ENCODE peak calls at places on chromosomes 3 and 15, in ten cellular contexts. One of them, this sample, is unnamed.

GRCh38 chr3:57755368-57756021 is 614 bp upstream of the SLMAP start:
- DNase-seq in psoas muscle: no peak
- DNase-seq in DMS153: peak
- DNase-seq in effector memory CD8-positive, alpha-beta T cell: no peak
- DNase-seq in mesothelial cell of epicardium: no peak
- DNase-seq in NCI-H1417: no peak
- DNase-seq in AG08395: peak
- DNase-seq in uterus: peak
- DNase-seq in amygdala: peak
- DNase-seq in kidney tubule cell: peak
- DNase-seq in this sample: no peak

GRCh38 chr15:71572452-71573053 is 237.8 kb upstream of the NR2E3 start:
- DNase-seq in psoas muscle: no peak
- DNase-seq in DMS153: no peak
- DNase-seq in effector memory CD8-positive, alpha-beta T cell: no peak
- DNase-seq in mesothelial cell of epicardium: no peak
- DNase-seq in NCI-H1417: no peak
- DNase-seq in AG08395: no peak
- DNase-seq in uterus: peak
- DNase-seq in amygdala: no peak
- DNase-seq in kidney tubule cell: peak
- DNase-seq in this sample: no peak

GRCh38 chr15:56744701-56745683 is 11.7 kb upstream of the ZNF280D start:
- DNase-seq in psoas muscle: no peak
- DNase-seq in DMS153: no peak
- DNase-seq in effector memory CD8-positive, alpha-beta T cell: no peak
- DNase-seq in mesothelial cell of epicardium: no peak
- DNase-seq in NCI-H1417: no peak
- DNase-seq in AG08395: no peak
- DNase-seq in uterus: no peak
- DNase-seq in amygdala: no peak
- DNase-seq in kidney tubule cell: no peak
- DNase-seq in this sample: no peak

GRCh38 chr3:171827836-171828458 is 15.2 kb upstream of the TMEM212 start:
- DNase-seq in psoas muscle: no peak
- DNase-seq in DMS153: no peak
- DNase-seq in effector memory CD8-positive, alpha-beta T cell: no peak
- DNase-seq in mesothelial cell of epicardium: no peak
- DNase-seq in NCI-H1417: no peak
- DNase-seq in AG08395: no peak
- DNase-seq in uterus: no peak
- DNase-seq in amygdala: no peak
- DNase-seq in kidney tubule cell: no peak
- DNase-seq in this sample: no peak

GRCh38 chr3:14319654-14320182 is 82.7 kb upstream of the SLC6A6 start:
- DNase-seq in psoas muscle: no peak
- DNase-seq in DMS153: peak
- DNase-seq in effector memory CD8-positive, alpha-beta T cell: no peak
- DNase-seq in mesothelial cell of epicardium: no peak
- DNase-seq in NCI-H1417: no peak
- DNase-seq in AG08395: peak
- DNase-seq in uterus: no peak
- DNase-seq in amygdala: no peak
- DNase-seq in kidney tubule cell: peak
- DNase-seq in this sample: no peak

GRCh38 chr15:52112203-52112750 is 298 bp downstream of the BCL2L10 start:
- DNase-seq in psoas muscle: no peak
- DNase-seq in DMS153: no peak
- DNase-seq in effector memory CD8-positive, alpha-beta T cell: peak
- DNase-seq in mesothelial cell of epicardium: no peak
- DNase-seq in NCI-H1417: no peak
- DNase-seq in AG08395: no peak
- DNase-seq in uterus: no peak
- DNase-seq in amygdala: no peak
- DNase-seq in kidney tubule cell: peak
- DNase-seq in this sample: no peak

GRCh38 chr3:107524214-107525100 is 1.7 kb downstream of the BBX start:
- DNase-seq in psoas muscle: peak
- DNase-seq in DMS153: no peak
- DNase-seq in effector memory CD8-positive, alpha-beta T cell: peak
- DNase-seq in mesothelial cell of epicardium: no peak
- DNase-seq in NCI-H1417: peak
- DNase-seq in AG08395: peak
- DNase-seq in uterus: peak
- DNase-seq in amygdala: peak
- DNase-seq in kidney tubule cell: peak
- DNase-seq in this sample: peak

GRCh38 chr3:42071720-42072582 is 19.2 kb upstream of the TRAK1 start:
- DNase-seq in psoas muscle: peak
- DNase-seq in DMS153: peak
- DNase-seq in effector memory CD8-positive, alpha-beta T cell: no peak
- DNase-seq in mesothelial cell of epicardium: no peak
- DNase-seq in NCI-H1417: peak
- DNase-seq in AG08395: peak
- DNase-seq in uterus: peak
- DNase-seq in amygdala: peak
- DNase-seq in kidney tubule cell: peak
- DNase-seq in this sample: peak

GRCh38 chr3:85476891-85477495 is 518.2 kb downstream of the CADM2 start:
- DNase-seq in psoas muscle: no peak
- DNase-seq in DMS153: no peak
- DNase-seq in effector memory CD8-positive, alpha-beta T cell: no peak
- DNase-seq in mesothelial cell of epicardium: no peak
- DNase-seq in NCI-H1417: no peak
- DNase-seq in AG08395: no peak
- DNase-seq in uterus: no peak
- DNase-seq in amygdala: no peak
- DNase-seq in kidney tubule cell: no peak
- DNase-seq in this sample: no peak

GRCh38 chr15:62277816-62278394 is 112.8 kb upstream of the C2CD4B start:
- DNase-seq in psoas muscle: no peak
- DNase-seq in DMS153: no peak
- DNase-seq in effector memory CD8-positive, alpha-beta T cell: no peak
- DNase-seq in mesothelial cell of epicardium: no peak
- DNase-seq in NCI-H1417: no peak
- DNase-seq in AG08395: no peak
- DNase-seq in uterus: no peak
- DNase-seq in amygdala: no peak
- DNase-seq in kidney tubule cell: no peak
- DNase-seq in this sample: no peak

GRCh38 chr15:90665288-90666134 is 51.6 kb upstream of the BLM start:
- DNase-seq in psoas muscle: peak
- DNase-seq in DMS153: peak
- DNase-seq in effector memory CD8-positive, alpha-beta T cell: no peak
- DNase-seq in mesothelial cell of epicardium: no peak
- DNase-seq in NCI-H1417: peak
- DNase-seq in AG08395: peak
- DNase-seq in uterus: peak
- DNase-seq in amygdala: peak
- DNase-seq in kidney tubule cell: peak
- DNase-seq in this sample: no peak

GRCh38 chr15:42719051-42719450 is 17.9 kb downstream of the CDAN1 start:
- DNase-seq in psoas muscle: no peak
- DNase-seq in DMS153: no peak
- DNase-seq in effector memory CD8-positive, alpha-beta T cell: no peak
- DNase-seq in mesothelial cell of epicardium: no peak
- DNase-seq in NCI-H1417: no peak
- DNase-seq in AG08395: peak
- DNase-seq in uterus: no peak
- DNase-seq in amygdala: no peak
- DNase-seq in kidney tubule cell: peak
- DNase-seq in this sample: no peak

GRCh38 chr3:54122046-54122801 is at the start of gene CACNA2D3:
- DNase-seq in psoas muscle: peak
- DNase-seq in DMS153: peak
- DNase-seq in effector memory CD8-positive, alpha-beta T cell: no peak
- DNase-seq in mesothelial cell of epicardium: no peak
- DNase-seq in NCI-H1417: peak
- DNase-seq in AG08395: no peak
- DNase-seq in uterus: no peak
- DNase-seq in amygdala: peak
- DNase-seq in kidney tubule cell: peak
- DNase-seq in this sample: peak

GRCh38 chr3:111237906-111238305 is 166.3 kb downstream of the NECTIN3 start:
- DNase-seq in psoas muscle: no peak
- DNase-seq in DMS153: no peak
- DNase-seq in effector memory CD8-positive, alpha-beta T cell: no peak
- DNase-seq in mesothelial cell of epicardium: no peak
- DNase-seq in NCI-H1417: no peak
- DNase-seq in AG08395: no peak
- DNase-seq in uterus: no peak
- DNase-seq in amygdala: no peak
- DNase-seq in kidney tubule cell: peak
- DNase-seq in this sample: no peak

GRCh38 chr15:43187544-43188155 is 2.4 kb downstream of the CCNDBP1 start:
- DNase-seq in psoas muscle: no peak
- DNase-seq in DMS153: no peak
- DNase-seq in effector memory CD8-positive, alpha-beta T cell: no peak
- DNase-seq in mesothelial cell of epicardium: no peak
- DNase-seq in NCI-H1417: peak
- DNase-seq in AG08395: peak
- DNase-seq in uterus: no peak
- DNase-seq in amygdala: no peak
- DNase-seq in kidney tubule cell: peak
- DNase-seq in this sample: no peak

This sample was measured in NCI-H1105.